ENCODE peak calls at places on chromosomes 1 and 21, in ten cellular contexts. N, T, X, B, V, S, R, O, G and Q are unnamed samples. For H3K9me3, the result is how much of the 10 kb centered on the place peaks cover.

GRCh38 chr1:172146149-172146850 is 274.2 kb upstream of the C1orf105 start:
- DNase-seq in N (peak), T (no peak), X (no peak), B (no peak), V (no peak), S (peak), R (no peak), O (no peak), G (no peak), Q (no peak)

GRCh38 chr21:32372755-32373154 is 20.1 kb downstream of the URB1 start:
- DNase-seq in N (no peak), T (no peak), X (no peak), B (no peak), V (no peak), S (peak), R (no peak), O (no peak), G (no peak), Q (no peak)

GRCh38 chr21:17730782-17731181 is 88.4 kb downstream of the C21orf91 start:
- DNase-seq in N (peak), T (no peak), X (no peak), B (no peak), V (no peak), S (no peak), R (no peak), O (no peak), G (no peak), Q (no peak)

GRCh38 chr1:100835866-100836842 is 58.5 kb downstream of the EXTL2 start:
- DNase-seq in N (no peak), T (no peak), X (no peak), B (no peak), V (no peak), S (peak), R (no peak), O (no peak), G (no peak), Q (no peak)

GRCh38 chr1:246587606-246588005 is 21.4 kb downstream of the CNST start:
- DNase-seq in N (peak), T (no peak), X (no peak), B (no peak), V (peak), S (peak), R (no peak), O (no peak), G (no peak), Q (no peak)

GRCh38 chr1:113905435-113905861 is 322 bp downstream of the DCLRE1B start:
- DNase-seq in N (peak), T (peak), X (no peak), B (no peak), V (peak), S (no peak), R (peak), O (no peak), G (no peak), Q (peak)

GRCh38 chr1:44835738-44836675 is 7.0 kb downstream of the PTCH2 start:
- DNase-seq in N (peak), T (peak), X (peak), B (peak), V (peak), S (peak), R (peak), O (peak), G (peak), Q (peak)

GRCh38 chr21:43866233-43866632 is 1.2 kb downstream of the AGPAT3 start:
- DNase-seq in N (peak), T (peak), X (peak), B (no peak), V (peak), S (peak), R (peak), O (peak), G (peak), Q (no peak)

GRCh38 chr1:98102369-98103030 is 181.7 kb upstream of the DPYD start:
- DNase-seq in N (peak), T (no peak), X (no peak), B (no peak), V (no peak), S (peak), R (no peak), O (no peak), G (no peak), Q (no peak)

GRCh38 chr1:58555393-58555792 is 8.9 kb upstream of the OMA1 start:
- DNase-seq in N (no peak), T (no peak), X (no peak), B (no peak), V (no peak), S (no peak), R (no peak), O (no peak), G (no peak), Q (no peak)

GRCh38 chr1:206537141-206537540 is 29.8 kb downstream of the RASSF5 start:
- DNase-seq in N (no peak), T (no peak), X (no peak), B (no peak), V (no peak), S (peak), R (no peak), O (no peak), G (no peak), Q (no peak)

GRCh38 chr21:16979574-16979973 is 533.3 kb upstream of the CXADR start:
- DNase-seq in N (no peak), T (no peak), X (no peak), B (no peak), V (no peak), S (no peak), R (no peak), O (no peak), G (no peak), Q (no peak)

GRCh38 chr1:236166041-236166440 is 23.7 kb downstream of the GPR137B start:
- DNase-seq in N (no peak), T (no peak), X (no peak), B (no peak), V (no peak), S (no peak), R (no peak), O (no peak), G (no peak), Q (no peak)
- H3K9me3 ChIP-seq in N (under half), T (under half), X (under half), B (under half), V (under half), S (under half), R (under half), O (under half), G (under half), Q (under half)

DNA sequence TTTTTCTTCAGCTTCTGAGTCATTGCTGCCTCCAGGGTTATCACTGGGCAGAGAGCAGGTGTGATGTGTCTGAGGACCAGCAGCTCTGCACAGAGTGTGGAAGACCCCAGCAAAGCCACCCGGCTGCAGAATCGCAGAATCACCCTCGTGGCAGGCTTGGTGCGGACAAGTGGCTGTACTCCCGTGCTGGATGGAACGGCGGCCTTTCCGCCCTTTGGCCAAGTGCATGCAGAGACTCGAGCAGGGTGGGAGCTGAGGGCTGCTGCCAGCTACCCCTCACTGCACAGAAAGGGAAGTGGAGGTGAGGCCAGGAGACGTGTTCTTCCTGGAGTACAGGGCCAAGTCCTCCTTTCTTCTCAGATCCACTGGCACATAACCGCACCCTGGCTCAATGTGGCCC is 162.5 kb downstream of the PCBP3 start:
- DNase-seq in N (no peak), T (no peak), X (no peak), B (no peak), V (no peak), S (no peak), R (no peak), O (no peak), G (no peak), Q (no peak)
- H3K9me3 ChIP-seq in N (under half), T (under half), X (under half), B (under half), V (under half), S (under half), R (under half), O (under half), G (under half), Q (under half)

DNA sequence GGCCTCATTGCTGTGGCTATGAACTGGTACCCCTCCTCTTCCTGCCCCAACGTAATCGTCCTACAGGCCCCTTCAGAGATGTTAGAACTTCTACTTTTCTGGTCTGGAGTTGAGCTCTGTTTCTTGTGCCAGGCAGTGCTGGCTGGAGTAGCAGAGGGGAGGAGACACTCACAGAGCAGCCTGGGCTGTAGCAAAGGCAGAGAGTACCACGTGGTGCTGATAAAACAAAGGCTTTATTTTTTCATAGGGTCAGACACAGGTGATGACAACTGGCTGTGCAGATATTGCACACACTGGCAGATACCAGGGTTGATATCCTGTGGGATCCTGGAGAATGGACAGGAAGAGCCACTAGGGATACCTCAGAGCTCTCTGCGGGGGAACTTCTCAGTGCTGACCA is 23.2 kb downstream of the CRCT1 start:
- DNase-seq in N (no peak), T (no peak), X (no peak), B (no peak), V (no peak), S (no peak), R (no peak), O (no peak), G (no peak), Q (no peak)
- H3K9me3 ChIP-seq in N (under half), T (under half), X (under half), B (under half), V (under half), S (under half), R (under half), O (under half), G (under half), Q (under half)

GRCh38 chr1:248324468-248324867 is at the start of gene OR2M7:
- DNase-seq in N (no peak), T (no peak), X (no peak), B (no peak), V (no peak), S (no peak), R (no peak), O (no peak), G (no peak), Q (no peak)
- H3K9me3 ChIP-seq in N (under half), T (under half), X (under half), B (under half), V (under half), S (under half), R (under half), O (under half), G (under half), Q (under half)

GRCh38 chr1:226519135-226519534 is 29.4 kb upstream of the STUM start:
- DNase-seq in N (no peak), T (no peak), X (no peak), B (no peak), V (no peak), S (no peak), R (no peak), O (no peak), G (no peak), Q (no peak)
- H3K9me3 ChIP-seq in N (under half), T (under half), X (under half), B (under half), V (under half), S (under half), R (under half), O (under half), G (under half), Q (under half)

GRCh38 chr1:197799271-197799670 is 24.0 kb upstream of the DENND1B start:
- DNase-seq in N (peak), T (no peak), X (no peak), B (no peak), V (peak), S (peak), R (no peak), O (no peak), G (no peak), Q (no peak)

GRCh38 chr1:197800379-197801110 is 25.3 kb upstream of the DENND1B start:
- DNase-seq in N (no peak), T (no peak), X (no peak), B (no peak), V (no peak), S (no peak), R (no peak), O (no peak), G (no peak), Q (no peak)

GRCh38 chr1:197801111-197801482 is 25.8 kb upstream of the DENND1B start:
- DNase-seq in N (no peak), T (no peak), X (no peak), B (no peak), V (no peak), S (no peak), R (no peak), O (no peak), G (no peak), Q (no peak)

GRCh38 chr1:197797010-197797409 is 21.7 kb upstream of the DENND1B start:
- DNase-seq in N (no peak), T (no peak), X (no peak), B (no peak), V (no peak), S (no peak), R (no peak), O (no peak), G (no peak), Q (no peak)

GRCh38 chr1:197798492-197798891 is 23.2 kb upstream of the DENND1B start:
- DNase-seq in N (no peak), T (no peak), X (no peak), B (no peak), V (no peak), S (no peak), R (no peak), O (no peak), G (no peak), Q (no peak)
- H3K9me3 ChIP-seq in N (under half), T (under half), X (under half), B (under half), V (under half), S (under half), R (under half), O (under half), G (under half), Q (under half)

GRCh38 chr21:40227111-40227510 is 359.9 kb downstream of the PCP4 start:
- DNase-seq in N (no peak), T (no peak), X (no peak), B (no peak), V (peak), S (no peak), R (no peak), O (no peak), G (no peak), Q (no peak)
- H3K9me3 ChIP-seq in N (under half), T (under half), X (under half), B (under half), V (under half), S (under half), R (under half), O (under half), G (under half), Q (under half)

GRCh38 chr1:2821970-2822620 is 20.6 kb upstream of the TTC34 start:
- DNase-seq in N (peak), T (peak), X (peak), B (peak), V (no peak), S (no peak), R (peak), O (no peak), G (peak), Q (no peak)

GRCh38 chr1:2819831-2820730 is 18.6 kb upstream of the TTC34 start:
- DNase-seq in N (no peak), T (no peak), X (peak), B (no peak), V (no peak), S (no peak), R (peak), O (no peak), G (no peak), Q (no peak)

GRCh38 chr1:2820731-2821372 is 19.4 kb upstream of the TTC34 start:
- DNase-seq in N (no peak), T (no peak), X (peak), B (no peak), V (no peak), S (no peak), R (peak), O (no peak), G (no peak), Q (no peak)

GRCh38 chr1:2822621-2823145 is 21.2 kb upstream of the TTC34 start:
- DNase-seq in N (no peak), T (no peak), X (peak), B (no peak), V (no peak), S (no peak), R (peak), O (no peak), G (no peak), Q (no peak)

GRCh38 chr1:2821373-2821955 is 20.0 kb upstream of the TTC34 start:
- DNase-seq in N (no peak), T (no peak), X (peak), B (no peak), V (no peak), S (no peak), R (peak), O (no peak), G (no peak), Q (no peak)
- H3K9me3 ChIP-seq in N (under half), T (under half), X (under half), B (under half), V (half or more), S (half or more), R (under half), O (under half), G (under half), Q (under half)

DNA sequence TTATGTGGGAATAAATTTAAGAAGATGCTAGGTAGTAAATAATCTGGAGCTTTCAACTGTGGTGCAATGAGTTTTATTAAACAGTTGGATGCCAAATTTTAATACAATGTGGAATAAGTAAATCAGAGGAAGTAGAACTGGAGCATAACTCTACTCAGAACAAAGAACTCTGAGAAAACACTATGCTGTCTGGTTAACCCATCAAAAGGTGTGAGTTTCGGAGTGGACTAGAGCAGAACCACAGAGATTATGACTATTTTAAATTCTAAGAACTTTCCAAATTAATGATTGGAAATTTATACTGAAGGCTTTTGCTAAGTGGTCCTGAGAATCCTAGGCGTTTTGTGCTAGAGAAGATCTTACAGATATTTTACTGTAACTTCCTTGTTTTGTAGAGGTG is 132.2 kb downstream of the NTMT2 start:
- DNase-seq in N (no peak), T (no peak), X (no peak), B (no peak), V (no peak), S (no peak), R (no peak), O (no peak), G (no peak), Q (no peak)
- H3K9me3 ChIP-seq in N (under half), T (under half), X (under half), B (under half), V (under half), S (under half), R (under half), O (under half), G (under half), Q (under half)